ENCODE peak calls at places on chromosomes 5 and 9, in nine cellular contexts. X, U, F, S, A, K, I, W and B are unnamed samples.

GRCh38 chr5:370959-371810 is 49.7 kb downstream of the AHRR start:
- DNase-seq in X (no peak), S (no peak), A (no peak), K (no peak), W (no peak), U (peak; percentile 47), F (no peak), I (no peak), B (no peak)

GRCh38 chr9:131627326-131627845 is 82.1 kb downstream of the PRRT1B start:
- DNase-seq in X (no peak), A (no peak), F (no peak), W (no peak), K (no peak), U (no peak), I (peak; percentile 46), S (no peak), B (peak; percentile 31)

GRCh38 chr5:21665525-21665924 is 1187.6 kb downstream of the CDH12 start:
- DNase-seq in U (no peak), S (no peak), I (no peak), K (no peak), A (no peak), X (no peak), F (no peak), W (no peak), B (no peak)

GRCh38 chr9:83508072-83508471 is 30.1 kb downstream of the FRMD3 start:
- DNase-seq in U (no peak), W (no peak), S (peak; percentile 0), I (no peak), K (no peak), X (no peak), A (no peak), F (no peak), B (peak; percentile 3)

GRCh38 chr9:86046080-86046636 is 53.2 kb downstream of the GOLM1 start:
- DNase-seq in A (no peak), U (no peak), S (no peak), K (no peak), I (no peak), F (no peak), W (no peak), X (no peak), B (no peak)

GRCh38 chr5:133466551-133467324 is 145.6 kb downstream of the FSTL4 start:
- DNase-seq in A (no peak), I (no peak), W (no peak), X (no peak), K (no peak), U (no peak), S (no peak), F (no peak), B (no peak)

GRCh38 chr9:77785341-77785740 is 137.2 kb upstream of the GNA14 start:
- DNase-seq in F (no peak), U (no peak), S (no peak), X (no peak), K (no peak), W (no peak), I (no peak), A (no peak), B (no peak)

GRCh38 chr9:100674419-100675122 is 96.7 kb downstream of the CAVIN4 start:
- DNase-seq in I (no peak), F (no peak), X (no peak), W (no peak), K (no peak), U (no peak), A (no peak), S (no peak), B (no peak)

GRCh38 chr9:136729144-136729543 is 13.6 kb downstream of the LCN10 start:
- DNase-seq in K (no peak), U (no peak), S (no peak), I (no peak), W (no peak), X (no peak), A (no peak), F (no peak), B (no peak)

GRCh38 chr9:121750259-121750714 is 98.9 kb downstream of the DAB2IP start:
- DNase-seq in K (no peak), S (no peak), W (no peak), I (no peak), X (no peak), F (no peak), A (no peak), U (no peak), B (no peak)

GRCh38 chr5:63255609-63256008 is 677.0 kb downstream of the LRRC70 start:
- DNase-seq in F (no peak), K (no peak), A (no peak), U (no peak), X (no peak), I (no peak), S (no peak), W (no peak), B (peak; percentile 34)

GRCh38 chr5:160929906-160930305 is 77.9 kb upstream of the ATP10B start:
- DNase-seq in K (no peak), F (no peak), W (no peak), X (no peak), U (no peak), A (no peak), I (no peak), S (no peak), B (no peak)

GRCh38 chr5:133882107-133882695 is 86.2 kb downstream of the C5orf15 start:
- DNase-seq in F (no peak), W (no peak), A (no peak), X (no peak), K (no peak), S (no peak), U (no peak), I (no peak), B (no peak)

GRCh38 chr5:129664336-129664937 is 83.5 kb upstream of the MINAR2 start:
- DNase-seq in K (peak; percentile 78), F (no peak), X (no peak), U (peak; percentile 49), W (peak; percentile 30), S (no peak), A (peak; percentile 1), I (peak; percentile 18), B (peak; percentile 65)

GRCh38 chr5:133341915-133342710 is 270.2 kb downstream of the FSTL4 start:
- DNase-seq in S (no peak), A (no peak), K (no peak), X (no peak), W (no peak), F (no peak), I (no peak), U (no peak), B (no peak)

GRCh38 chr9:98862936-98863335 is 55.5 kb downstream of the GALNT12 start:
- DNase-seq in F (no peak), X (no peak), A (no peak), U (no peak), S (no peak), I (no peak), W (no peak), K (no peak), B (no peak)

GRCh38 chr9:29211681-29212589 is 1638.7 kb upstream of the C9orf72 start:
- DNase-seq in S (peak; percentile 2), K (peak; percentile 80), W (peak; percentile 45), I (no peak), X (peak; percentile 18), U (peak; percentile 58), A (peak; percentile 14), F (no peak), B (no peak)

GRCh38 chr5:167642779-167643517 is 648.5 kb upstream of the WWC1 start:
- DNase-seq in U (no peak), W (no peak), A (no peak), X (no peak), I (peak; percentile 21), F (no peak), S (no peak), K (peak; percentile 10), B (peak; percentile 97)

GRCh38 chr9:31799953-31800609 is 584.4 kb upstream of the ACO1 start:
- DNase-seq in W (no peak), U (no peak), A (no peak), F (no peak), I (no peak), S (no peak), X (no peak), K (no peak), B (peak; percentile 2)

GRCh38 chr5:139523635-139524445 is 37.3 kb upstream of the UBE2D2 start:
- DNase-seq in A (no peak), U (no peak), S (no peak), K (no peak), F (no peak), X (no peak), I (no peak), W (no peak), B (no peak)

GRCh38 chr9:7315746-7316457 is 483.7 kb downstream of the DMAC1 start:
- DNase-seq in A (no peak), U (no peak), K (no peak), W (peak; percentile 50), I (no peak), S (no peak), X (no peak), F (no peak), B (peak; percentile 96)

GRCh38 chr9:120418315-120418714 is 161.7 kb downstream of the CDK5RAP2 start:
- DNase-seq in U (no peak), F (no peak), X (no peak), W (no peak), A (no peak), I (no peak), S (no peak), K (no peak), B (no peak)

GRCh38 chr9:69535296-69535832 is 136.8 kb downstream of the APBA1 start:
- DNase-seq in K (no peak), U (no peak), I (no peak), A (no peak), S (no peak), W (no peak), X (no peak), F (no peak), B (no peak)

GRCh38 chr5:90344693-90345092 is 64.9 kb downstream of the CETN3 start:
- DNase-seq in W (no peak), U (no peak), I (no peak), K (no peak), X (no peak), A (no peak), F (no peak), S (no peak), B (no peak)

GRCh38 chr5:149618581-149619248 is 37.4 kb downstream of the ARHGEF37 start:
- DNase-seq in I (peak; percentile 24), F (no peak), X (no peak), A (peak; percentile 50), U (peak; percentile 56), W (no peak), S (no peak), K (peak; percentile 67), B (peak; percentile 72)

GRCh38 chr9:36946653-36947052 is 87.4 kb downstream of the PAX5 start:
- DNase-seq in W (no peak), U (no peak), S (no peak), X (no peak), K (no peak), F (no peak), A (no peak), I (no peak), B (peak; percentile 41)

GRCh38 chr5:51131266-51131665 is 252.0 kb upstream of the ISL1 start:
- DNase-seq in W (no peak), A (no peak), S (no peak), U (no peak), K (no peak), I (no peak), X (no peak), F (no peak), B (no peak)

GRCh38 chr9:95910770-95911340 is 35.4 kb downstream of the ERCC6L2 start:
- DNase-seq in A (no peak), F (no peak), U (no peak), K (no peak), S (no peak), X (no peak), I (no peak), W (no peak), B (no peak)

GRCh38 chr5:4095918-4096630 is 500.4 kb downstream of the IRX1 start:
- DNase-seq in K (no peak), F (no peak), X (no peak), U (no peak), W (no peak), I (no peak), A (no peak), S (no peak), B (no peak)

GRCh38 chr9:4604678-4605095 is 57.4 kb upstream of the PLPP6 start:
- DNase-seq in F (peak; percentile 20), U (peak; percentile 66), S (peak; percentile 34), I (peak; percentile 18), W (peak; percentile 59), X (no peak), K (peak; percentile 74), A (peak; percentile 69), B (peak; percentile 74)